ENCODE peak calls at places on chromosomes 4 and X, in six cellular contexts. T, B, F, S, N and X are unnamed samples.

GRCh38 chr4:113384600-113384999 is 335.1 kb downstream of the ANK2 start:
- DNase-seq in T (no peak), B (peak), F (no peak), S (peak), N (no peak), X (no peak)

GRCh38 chr4:170038232-170038631 is 12.0 kb upstream of the MFAP3L start:
- DNase-seq in T (no peak), B (no peak), F (no peak), S (no peak), N (no peak), X (no peak)

GRCh38 chrX:151151668-151152267 is 24.6 kb upstream of the GPR50 start:
- DNase-seq in T (no peak), B (peak), F (no peak), S (peak), N (peak), X (no peak)

GRCh38 chrX:45191383-45191782 is 9.3 kb downstream of the DIPK2B start:
- DNase-seq in T (no peak), B (no peak), F (no peak), S (no peak), N (no peak), X (no peak)

GRCh38 chr4:122163301-122163700 is 11.2 kb downstream of the BLTP1 start:
- DNase-seq in T (no peak), B (no peak), F (no peak), S (no peak), N (no peak), X (no peak)

GRCh38 chrX:146481735-146482134 is 327.8 kb upstream of the CXorf51B start:
- DNase-seq in T (no peak), B (no peak), F (no peak), S (no peak), N (no peak), X (no peak)

GRCh38 chrX:42577936-42578335 is 200.0 kb downstream of the PPP1R2C start:
- DNase-seq in T (no peak), B (no peak), F (no peak), S (no peak), N (no peak), X (no peak)

GRCh38 chrX:30280428-30280827 is 28.8 kb downstream of the NR0B1 start:
- DNase-seq in T (no peak), B (no peak), F (no peak), S (no peak), N (no peak), X (no peak)

GRCh38 chrX:103607385-103608304 is at the start of gene TCEAL3:
- DNase-seq in T (peak), B (peak), F (peak), S (peak), N (peak), X (peak)

GRCh38 chr4:180721356-180721755 is 1521.8 kb upstream of the TENM3 start:
- DNase-seq in T (no peak), B (no peak), F (no peak), S (no peak), N (no peak), X (no peak)

GRCh38 chrX:57741107-57741506 is 61.0 kb upstream of the NLRP2B start:
- DNase-seq in T (no peak), B (no peak), F (no peak), S (no peak), N (no peak), X (no peak)

GRCh38 chr4:184401397-184402171 is 72.8 kb downstream of the IRF2 start:
- DNase-seq in T (no peak), B (no peak), F (no peak), S (no peak), N (no peak), X (no peak)

GRCh38 chr4:10605746-10606482 is 78.7 kb downstream of the CLNK start:
- DNase-seq in T (no peak), B (no peak), F (no peak), S (peak), N (no peak), X (no peak)

GRCh38 chrX:65707153-65707552 is 39.7 kb downstream of the MSN start:
- DNase-seq in T (no peak), B (no peak), F (no peak), S (no peak), N (no peak), X (no peak)

GRCh38 chr4:35872273-35872672 is 372.0 kb downstream of the ARAP2 start:
- DNase-seq in T (no peak), B (no peak), F (no peak), S (no peak), N (no peak), X (no peak)

GRCh38 chr4:113610542-113610941 is 151.0 kb downstream of the CAMK2D start:
- DNase-seq in T (no peak), B (no peak), F (no peak), S (no peak), N (no peak), X (no peak)

GRCh38 chr4:885353-885752 is 46.8 kb downstream of the GAK start:
- DNase-seq in T (no peak), B (no peak), F (no peak), S (no peak), N (no peak), X (no peak)

GRCh38 chrX:2897311-2897689 is 31.8 kb downstream of the ARSD start:
- DNase-seq in T (no peak), B (no peak), F (no peak), S (no peak), N (no peak), X (no peak)

GRCh38 chr4:187227907-187228699 is 504.4 kb upstream of the FAT1 start:
- DNase-seq in T (no peak), B (no peak), F (no peak), S (peak), N (no peak), X (no peak)

GRCh38 chrX:122094611-122095010 is 1047.2 kb downstream of the GLUD2 start:
- DNase-seq in T (no peak), B (peak), F (no peak), S (no peak), N (no peak), X (no peak)

GRCh38 chrX:29040160-29040559 is 452.9 kb downstream of the IL1RAPL1 start:
- DNase-seq in T (no peak), B (no peak), F (no peak), S (no peak), N (no peak), X (no peak)

GRCh38 chr4:3572363-3572762 is 40.1 kb upstream of the LRPAP1 start:
- DNase-seq in T (no peak), B (no peak), F (no peak), S (no peak), N (no peak), X (no peak)

GRCh38 chrX:124592745-124593144 is 246.4 kb downstream of the SH2D1A start:
- DNase-seq in T (no peak), B (no peak), F (no peak), S (no peak), N (no peak), X (no peak)

GRCh38 chr4:178142724-178143123 is 700.5 kb upstream of the AGA start:
- DNase-seq in T (no peak), B (no peak), F (no peak), S (no peak), N (no peak), X (no peak)

GRCh38 chr4:87092389-87093141 is 127.9 kb downstream of the KLHL8 start:
- DNase-seq in T (peak), B (peak), F (no peak), S (peak), N (peak), X (peak)

GRCh38 chr4:15341733-15342300 is 86.0 kb upstream of the C1QTNF7 start:
- DNase-seq in T (no peak), B (no peak), F (no peak), S (no peak), N (no peak), X (no peak)

GRCh38 chrX:54495814-54496516 is at the start of gene FGD1:
- DNase-seq in T (peak), B (peak), F (peak), S (peak), N (peak), X (peak)

GRCh38 chr4:6746721-6747689 is 31.0 kb downstream of the BLOC1S4 start:
- DNase-seq in T (no peak), B (peak), F (no peak), S (no peak), N (no peak), X (no peak)

GRCh38 chr4:119184128-119184527 is 28.4 kb upstream of the USP53 start:
- DNase-seq in T (no peak), B (no peak), F (no peak), S (no peak), N (no peak), X (no peak)

GRCh38 chr4:73821325-73821724 is 15.2 kb upstream of the CXCL6 start:
- DNase-seq in T (no peak), B (no peak), F (no peak), S (no peak), N (no peak), X (no peak)

GRCh38 chr4:153153339-153153851 is 50.8 kb upstream of the TRIM2 start:
- DNase-seq in T (no peak), B (peak), F (peak), S (peak), N (peak), X (peak)

GRCh38 chr4:125736057-125736456 is 421.3 kb downstream of the FAT4 start:
- DNase-seq in T (no peak), B (peak), F (no peak), S (peak), N (no peak), X (no peak)

GRCh38 chrX:13851996-13852695 is 35.3 kb upstream of the GPM6B start:
- DNase-seq in T (no peak), B (no peak), F (no peak), S (no peak), N (no peak), X (no peak)

GRCh38 chr4:17613761-17614415 is 553 bp upstream of the MED28 start:
- DNase-seq in T (no peak), B (peak), F (peak), S (peak), N (peak), X (no peak)

GRCh38 chr4:124783847-124784246 is 71.3 kb upstream of the ANKRD50 start:
- DNase-seq in T (no peak), B (peak), F (no peak), S (peak), N (no peak), X (no peak)

GRCh38 chr4:154982187-154983047 is 201.3 kb downstream of the RBM46 start:
- DNase-seq in T (peak), B (peak), F (peak), S (peak), N (peak), X (peak)

GRCh38 chr4:114599231-114600065 is 841 bp downstream of the UGT8 start:
- DNase-seq in T (no peak), B (no peak), F (no peak), S (no peak), N (no peak), X (no peak)

DNA sequence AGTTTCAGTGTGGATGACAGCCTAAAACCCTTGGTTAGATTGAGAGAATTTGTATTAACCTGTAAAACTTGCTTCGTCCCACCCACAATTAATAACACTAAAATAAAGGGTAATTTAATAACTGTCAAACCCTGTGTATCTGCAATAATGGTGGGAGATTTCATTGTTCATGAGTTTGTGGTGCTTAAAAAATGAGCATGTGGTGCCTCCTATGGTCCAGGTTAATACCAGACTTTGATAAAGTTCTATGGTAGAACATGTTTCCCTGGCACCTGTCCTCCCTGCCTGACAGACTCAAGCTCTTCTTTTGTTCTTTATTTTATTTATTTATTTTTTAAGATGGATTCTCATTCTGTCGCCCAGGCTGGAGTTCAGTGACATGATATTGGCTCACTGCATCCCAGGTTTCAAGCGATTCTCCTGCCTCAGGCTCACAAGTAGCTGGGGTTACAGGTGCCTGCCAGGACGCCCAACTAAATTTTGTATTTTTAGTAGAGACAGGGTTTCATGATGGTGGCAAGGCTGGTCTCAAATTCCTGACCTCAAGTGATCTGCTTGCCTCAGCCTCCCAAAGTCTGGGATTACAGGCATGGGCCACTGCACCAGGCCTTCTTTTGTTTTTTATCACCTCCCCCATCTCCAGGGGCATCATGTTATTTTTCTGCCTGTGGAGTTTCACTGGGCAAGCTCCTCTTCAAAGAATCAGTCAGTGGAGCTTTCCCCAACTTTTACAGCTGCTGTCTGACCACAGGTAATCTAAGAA is 289.2 kb downstream of the NR3C2 start:
- DNase-seq in T (no peak), B (peak), F (no peak), S (no peak), N (no peak), X (no peak)
- TF ChIP-seq CTCF in T (no peak), B (no peak), F (no peak), S (no peak), N (no peak), X (no peak)

GRCh38 chr4:101086801-101087586 is 260.3 kb downstream of the PPP3CA start:
- DNase-seq in T (no peak), B (no peak), F (no peak), S (no peak), N (no peak), X (no peak)
- TF ChIP-seq CTCF in T (no peak), B (peak), F (peak), S (peak), N (peak), X (no peak)

GRCh38 chr4:76947369-76947768 is 2.2 kb upstream of the SEPTIN11 start:
- DNase-seq in T (no peak), B (peak), F (no peak), S (no peak), N (no peak), X (no peak)
- TF ChIP-seq CTCF in T (no peak), B (no peak), F (no peak), S (no peak), N (no peak), X (no peak)

DNA sequence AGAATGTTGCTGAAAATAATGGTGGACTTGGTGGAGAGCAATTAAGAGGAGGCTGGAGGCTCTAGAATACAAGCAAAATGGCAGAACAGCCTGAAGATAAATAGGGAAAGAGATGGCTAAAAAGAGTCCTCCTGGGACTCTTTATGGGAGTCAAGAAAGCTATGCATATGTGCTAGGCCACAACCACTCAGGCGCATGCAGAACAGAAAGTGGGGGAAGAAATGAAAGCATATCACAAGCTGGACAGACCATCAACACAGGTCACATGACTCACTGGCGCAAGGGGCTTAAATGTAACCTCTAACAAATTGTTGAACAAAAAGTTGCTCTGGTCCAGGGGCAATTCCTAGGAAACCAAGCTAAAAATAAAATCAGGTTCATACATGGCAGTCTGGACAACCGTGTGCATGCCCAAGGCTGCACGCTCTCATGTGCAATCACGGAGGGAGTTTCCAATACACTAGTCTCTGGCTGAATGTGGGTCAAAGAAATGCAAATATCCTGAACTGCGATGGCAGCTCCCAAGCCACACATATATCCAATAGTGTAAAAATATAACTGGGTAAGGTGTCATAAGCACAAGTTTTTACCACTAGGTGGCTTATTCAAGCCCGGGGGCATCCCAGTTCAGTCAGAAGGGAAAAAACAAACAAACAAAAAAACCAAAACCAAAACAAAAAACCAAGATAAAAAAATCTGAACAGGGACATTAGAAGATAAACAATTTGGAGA is 45.4 kb downstream of the ZNF711 start:
- DNase-seq in T (no peak), B (no peak), F (no peak), S (no peak), N (no peak), X (no peak)
- TF ChIP-seq CTCF in T (no peak), B (no peak), F (no peak), S (no peak), N (no peak), X (no peak)

GRCh38 chrX:133215747-133216146 is 2.4 kb downstream of the TFDP3 start:
- DNase-seq in T (no peak), B (no peak), F (no peak), S (peak), N (no peak), X (no peak)
- TF ChIP-seq CTCF in T (no peak), B (no peak), F (peak), S (peak), N (no peak), X (no peak)

GRCh38 chrX:131747173-131747572 is 203.3 kb downstream of the OR13H1 start:
- DNase-seq in T (peak), B (no peak), F (no peak), S (peak), N (no peak), X (peak)

GRCh38 chrX:131745942-131746489 is 202.1 kb downstream of the OR13H1 start:
- DNase-seq in T (no peak), B (no peak), F (no peak), S (no peak), N (no peak), X (no peak)

GRCh38 chrX:131741103-131741581 is 197.3 kb downstream of the OR13H1 start:
- DNase-seq in T (peak), B (no peak), F (no peak), S (peak), N (no peak), X (peak)

DNA sequence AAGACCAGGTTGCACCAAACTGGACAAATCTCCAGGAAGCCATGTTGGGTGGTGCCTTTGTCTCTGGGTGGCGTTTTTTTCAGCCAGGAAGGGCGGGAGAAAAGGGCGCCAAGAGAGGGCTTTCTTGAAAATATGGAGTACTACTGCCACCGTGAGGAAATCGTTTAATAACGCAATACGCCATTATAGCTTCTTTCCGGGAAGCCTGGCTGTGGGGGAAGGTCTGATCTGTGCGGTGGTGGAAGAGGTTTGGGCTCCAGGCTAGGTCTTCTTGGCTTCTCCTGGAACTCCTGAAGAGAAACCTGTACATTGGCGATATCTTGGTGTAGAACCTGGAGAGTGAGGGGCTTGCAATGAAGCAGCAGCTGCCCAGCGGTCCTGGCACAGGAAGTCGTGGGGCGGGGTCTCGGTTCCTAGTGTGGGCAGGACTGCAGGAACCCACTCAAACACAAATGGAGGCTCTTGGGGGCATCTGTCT is 202.7 kb downstream of the OR13H1 start:
- DNase-seq in T (peak), B (no peak), F (no peak), S (peak), N (no peak), X (peak)
- TF ChIP-seq CTCF in T (peak), B (no peak), F (no peak), S (peak), N (no peak), X (peak)